ENCODE peak calls at places on chromosomes 12 and 14, in six cellular contexts. M is AG10803, A is A549, D is fibroblast of mammary gland, W is astrocyte of the cerebellum, P is spleen. R is an unnamed sample.

GRCh38 chr12:92108651-92109050 is 37.0 kb downstream of the BTG1 start:
- DNase-seq in M (peak), P (no peak), W (peak), A (no peak), D (peak), R (no peak)

GRCh38 chr12:23029185-23029584 is 404.2 kb downstream of the ETNK1 start:
- DNase-seq in D (no peak), W (no peak), A (no peak), P (no peak), M (no peak), R (no peak)

GRCh38 chr14:36818794-36819384 is 157.2 kb downstream of the PAX9 start:
- DNase-seq in D (no peak), P (no peak), W (no peak), M (peak), A (no peak), R (no peak)

GRCh38 chr12:12975322-12976077 is 23.5 kb upstream of the GPRC5D start:
- DNase-seq in D (peak), A (peak), W (no peak), P (no peak), M (peak), R (no peak)

GRCh38 chr12:4849024-4849594 is 60.6 kb upstream of the KCNA1 start:
- DNase-seq in D (peak), W (peak), M (peak), A (peak), P (no peak), R (no peak)

GRCh38 chr12:63747553-63747952 is 32.2 kb upstream of the RXYLT1 start:
- DNase-seq in A (no peak), D (no peak), P (no peak), M (no peak), W (no peak), R (no peak)

GRCh38 chr12:120489018-120489417 is 6.9 kb upstream of the DYNLL1 start:
- DNase-seq in D (peak), A (no peak), P (no peak), W (no peak), M (no peak), R (no peak)

GRCh38 chr12:12941450-12942350 is 10.3 kb downstream of the GPRC5D start:
- DNase-seq in W (no peak), D (no peak), M (no peak), P (no peak), A (no peak), R (no peak)

GRCh38 chr12:31206038-31206670 is 119.8 kb downstream of the SINHCAF start:
- DNase-seq in D (peak), W (peak), M (peak), P (no peak), A (no peak), R (no peak)

GRCh38 chr14:92651793-92652382 is 96.5 kb downstream of the LGMN start:
- DNase-seq in D (no peak), P (peak), W (no peak), M (no peak), A (no peak), R (peak)

GRCh38 chr14:92654206-92654901 is 94.1 kb downstream of the LGMN start:
- DNase-seq in P (no peak), A (no peak), W (no peak), D (no peak), M (no peak), R (no peak)

GRCh38 chr14:92651106-92651792 is 97.2 kb downstream of the LGMN start:
- DNase-seq in D (peak), P (peak), A (no peak), W (no peak), M (no peak), R (peak)

GRCh38 chr14:92652413-92653151 is 95.8 kb downstream of the LGMN start:
- DNase-seq in P (no peak), M (no peak), A (no peak), D (no peak), W (no peak), R (no peak)

DNA sequence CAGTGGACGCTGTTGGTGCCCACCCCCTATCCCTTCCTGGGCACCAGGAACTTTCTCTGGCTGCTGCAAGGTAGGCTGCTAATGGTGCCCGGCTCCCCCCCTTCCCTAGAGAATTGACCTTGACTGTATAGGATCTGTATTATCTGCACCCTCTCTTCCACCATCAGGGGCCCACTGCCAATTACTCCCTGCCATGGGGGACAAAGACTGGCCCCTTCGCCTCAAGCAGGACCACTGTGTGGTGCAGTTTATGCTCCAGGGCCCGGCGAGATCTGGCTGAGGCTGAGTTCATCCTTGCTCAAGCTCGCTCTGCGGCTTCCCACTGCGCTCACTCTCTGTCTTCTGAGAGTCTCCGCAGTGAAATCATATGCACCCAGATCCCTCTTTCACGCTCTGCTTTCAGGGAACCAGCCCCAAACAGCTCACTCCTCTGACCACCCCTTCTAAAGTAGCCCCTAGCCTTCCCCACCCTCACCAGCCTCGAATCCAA is 95.2 kb downstream of the LGMN start:
- DNase-seq in A (no peak), M (no peak), P (no peak), D (no peak), W (no peak), R (no peak)
- H3K4me3 ChIP-seq in A (no peak), M (no peak), P (peak), D (no peak), W (no peak), R (peak)

DNA sequence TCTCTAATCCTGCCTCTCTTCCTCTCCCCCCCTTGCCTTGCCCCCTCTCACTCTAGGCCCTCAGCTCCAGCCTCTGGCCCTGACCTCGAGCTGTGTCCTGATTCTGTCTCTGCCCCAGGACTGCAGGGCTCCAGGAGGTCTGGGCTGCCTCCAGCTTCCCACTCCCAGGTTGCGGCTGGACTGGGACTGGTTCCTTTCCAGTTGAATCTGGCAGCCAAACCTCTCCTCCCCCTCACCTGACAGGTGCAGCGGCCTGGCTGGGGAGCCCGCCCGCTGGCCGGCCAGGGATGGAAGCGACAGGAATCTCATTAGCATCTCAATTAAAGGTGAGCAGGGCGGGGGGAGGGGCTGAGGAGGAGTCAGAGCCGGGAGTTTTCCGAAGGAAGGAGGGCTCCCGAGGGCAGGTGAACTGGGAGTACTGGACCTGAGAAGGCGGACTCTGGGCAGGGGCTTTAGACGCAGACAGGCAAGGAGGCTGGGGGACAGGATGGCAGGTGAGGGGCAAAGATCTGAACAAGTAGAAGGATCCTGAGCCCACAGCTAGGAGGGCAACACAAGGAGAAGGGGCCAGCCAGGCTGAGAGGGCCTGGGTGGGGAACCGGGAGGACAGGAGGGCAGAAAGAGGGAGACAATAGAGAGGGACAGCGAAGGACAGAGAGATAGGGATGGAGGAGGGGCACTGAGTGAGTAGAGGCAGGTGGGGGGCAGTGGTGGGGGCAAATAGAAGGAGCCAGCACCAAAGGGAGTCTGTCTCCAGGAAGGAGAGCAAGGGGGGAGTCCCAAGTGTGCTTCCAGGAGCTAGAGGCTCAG is at the start of gene SCNN1A:
- DNase-seq in D (no peak), A (no peak), W (no peak), P (no peak), M (no peak), R (no peak)
- H3K4me3 ChIP-seq in D (no peak), A (no peak), W (no peak), P (no peak), M (no peak), R (no peak)

DNA sequence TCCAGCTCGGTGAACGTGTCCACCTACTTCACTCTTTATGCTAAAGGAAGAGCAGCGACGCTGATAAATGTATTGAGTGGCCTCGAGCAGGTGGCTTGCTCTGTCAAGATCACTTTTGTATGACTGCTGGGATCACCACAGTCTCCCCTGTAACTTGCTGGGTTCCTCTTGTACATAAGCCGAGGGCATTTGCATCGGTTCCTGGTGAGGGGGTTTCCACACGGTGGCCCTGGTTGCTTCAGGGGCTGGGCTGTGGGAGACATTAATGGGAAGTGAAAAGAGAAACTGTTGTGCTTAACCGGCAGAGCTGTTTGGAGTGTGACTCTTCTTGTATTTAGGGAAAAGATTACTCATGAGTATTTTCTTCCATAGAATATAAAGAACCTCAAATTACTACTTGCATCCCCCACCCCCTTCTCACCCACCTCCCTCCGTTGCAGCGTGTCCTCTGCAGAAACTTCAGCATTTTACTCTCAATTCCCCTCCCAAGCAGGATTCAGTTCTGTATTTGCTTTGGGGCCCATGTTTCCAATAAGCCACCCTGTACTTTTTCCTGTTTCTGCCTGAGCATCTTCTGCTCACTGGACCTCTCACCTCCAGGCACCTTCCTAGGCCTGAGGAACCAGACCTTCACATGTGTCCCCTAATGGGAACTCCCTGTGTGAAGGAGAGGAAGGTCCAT is 186.9 kb downstream of the ETV6 start:
- DNase-seq in A (no peak), M (no peak), W (no peak), D (no peak), P (peak), R (peak)
- H3K4me3 ChIP-seq in A (no peak), M (no peak), W (no peak), D (no peak), P (no peak), R (no peak)

DNA sequence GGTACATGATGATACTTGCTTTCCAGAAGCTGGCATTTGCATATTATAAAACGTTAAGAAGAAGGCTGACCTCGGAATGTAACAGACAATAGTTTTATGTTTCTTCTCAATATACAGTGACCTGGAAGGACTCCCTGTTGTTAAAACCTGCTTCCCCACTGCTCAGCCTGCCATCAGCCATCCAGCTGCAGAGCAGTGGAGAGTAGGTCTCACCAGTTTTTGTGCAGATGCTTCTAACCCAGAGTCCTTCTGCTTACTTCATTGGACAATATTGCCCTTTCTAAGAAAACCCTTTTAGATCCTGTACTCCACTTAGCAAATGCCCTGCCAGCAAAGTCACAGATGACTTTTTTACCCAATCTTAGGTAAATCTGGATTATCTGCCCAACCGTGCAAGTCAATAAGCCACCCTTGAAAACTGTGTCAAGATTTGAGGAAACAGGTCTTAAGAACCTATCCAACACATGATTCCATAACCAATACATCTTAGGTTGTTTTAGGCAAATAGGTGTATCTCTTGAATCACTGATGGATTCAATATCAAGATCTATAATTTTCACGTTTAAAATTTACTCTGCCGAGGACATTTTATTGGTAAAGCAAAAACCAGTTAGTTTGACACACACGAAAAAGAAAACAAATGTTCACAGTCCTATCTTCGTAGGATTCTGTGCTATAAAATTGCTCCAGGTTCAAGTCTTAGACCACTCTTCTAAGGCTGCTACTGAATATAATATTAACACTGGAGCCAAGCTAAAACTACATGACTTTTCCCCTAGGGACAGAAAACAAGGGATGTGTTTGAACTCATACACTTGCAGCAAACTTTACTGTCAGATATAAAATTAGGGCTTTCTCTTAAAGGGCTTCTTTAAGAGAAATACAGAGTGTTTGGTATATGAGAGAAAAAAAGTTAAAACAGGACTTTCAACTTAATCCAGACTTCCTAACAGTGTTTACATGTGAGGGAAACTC is 5.7 kb downstream of the PHLDA1 start:
- DNase-seq in M (peak), W (peak), A (no peak), P (no peak), D (peak), R (no peak)
- H3K4me3 ChIP-seq in M (no peak), W (no peak), A (peak), P (no peak), D (no peak), R (no peak)

GRCh38 chr12:80937391-80938238 is at the start of gene LIN7A:
- DNase-seq in W (no peak), P (peak), A (peak), D (peak), M (peak), R (peak)
- H3K4me3 ChIP-seq in W (peak), P (peak), A (peak), D (peak), M (peak), R (peak)